ENCODE peak calls at places on chromosomes 4 and X, in four cellular contexts. V, U, P and X are unnamed samples.

GRCh38 chr4:143381171-143382118 is 44.8 kb downstream of the GAB1 start:
- DNase-seq in V (no peak), U (peak), P (peak), X (peak)

GRCh38 chrX:150546711-150547153 is 21.7 kb upstream of the MTM1 start:
- DNase-seq in V (no peak), U (no peak), P (no peak), X (no peak)

GRCh38 chr4:150010525-150011126 is 67.6 kb upstream of the DCLK2 start:
- DNase-seq in U (peak), V (peak), P (peak), X (no peak)

GRCh38 chr4:3519468-3520264 is 12.6 kb downstream of the LRPAP1 start:
- DNase-seq in V (no peak), U (peak), P (no peak), X (no peak)

GRCh38 chr4:153089781-153090180 is 114.5 kb upstream of the TRIM2 start:
- DNase-seq in P (no peak), U (no peak), V (no peak), X (no peak)

GRCh38 chr4:113052379-113052951 is 3.0 kb downstream of the ANK2 start:
- DNase-seq in V (no peak), P (no peak), U (no peak), X (no peak)

GRCh38 chr4:38160487-38161207 is 200.4 kb downstream of the PTTG2 start:
- DNase-seq in V (peak), P (peak), U (no peak), X (peak)

GRCh38 chr4:130985371-130985770 is 1889.4 kb downstream of the C4orf33 start:
- DNase-seq in V (no peak), P (no peak), U (no peak), X (no peak)

GRCh38 chr4:159029481-159029880 is 73.4 kb upstream of the RAPGEF2 start:
- DNase-seq in V (no peak), P (no peak), U (no peak), X (no peak)

GRCh38 chr4:60313616-60314015 is 886.5 kb upstream of the ADGRL3 start:
- DNase-seq in U (no peak), P (no peak), V (no peak), X (no peak)

GRCh38 chrX:9958183-9958582 is 9.0 kb upstream of the CLDN34 start:
- DNase-seq in P (no peak), U (no peak), V (no peak), X (no peak)

GRCh38 chr4:139532951-139533350 is 23.1 kb downstream of the SETD7 start:
- DNase-seq in U (no peak), P (no peak), V (no peak), X (no peak)

GRCh38 chr4:121773873-121774272 is 8.9 kb upstream of the SMIM43 start:
- DNase-seq in U (no peak), V (no peak), P (no peak), X (no peak)

DNA sequence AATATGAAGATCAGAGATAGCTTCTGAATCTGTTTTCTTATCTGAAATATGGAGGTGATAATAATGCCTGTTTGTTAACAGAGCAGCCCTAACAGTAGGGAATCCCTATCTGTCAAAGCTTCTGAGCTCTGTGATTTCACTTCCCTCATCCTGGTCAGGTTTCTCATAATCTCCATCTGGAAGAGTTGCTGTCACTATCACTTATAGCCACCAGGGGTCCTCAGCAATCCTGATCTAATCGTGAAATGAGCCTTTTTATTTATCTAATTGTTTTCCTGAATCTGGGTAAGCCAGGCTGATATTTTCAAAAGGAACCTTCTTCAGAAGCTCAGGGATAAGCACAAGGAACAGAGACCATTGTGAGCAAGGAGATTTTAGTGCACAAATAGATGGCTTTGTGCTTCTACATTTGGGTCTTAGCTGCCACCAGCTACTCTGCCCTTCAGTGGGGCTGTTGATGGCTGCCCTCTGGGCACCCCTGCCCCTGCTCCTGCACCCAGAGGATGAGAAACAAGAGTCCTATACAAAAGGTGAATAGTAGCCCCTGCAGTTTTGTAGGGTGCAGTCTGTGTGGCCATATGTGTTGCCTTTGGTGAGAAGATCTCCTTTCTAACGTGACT is 196.4 kb upstream of the RADX start:
- DNase-seq in P (peak), V (peak), U (no peak), X (no peak)
- H3K27ac ChIP-seq in P (no peak), V (no peak), U (no peak), X (no peak)

DNA sequence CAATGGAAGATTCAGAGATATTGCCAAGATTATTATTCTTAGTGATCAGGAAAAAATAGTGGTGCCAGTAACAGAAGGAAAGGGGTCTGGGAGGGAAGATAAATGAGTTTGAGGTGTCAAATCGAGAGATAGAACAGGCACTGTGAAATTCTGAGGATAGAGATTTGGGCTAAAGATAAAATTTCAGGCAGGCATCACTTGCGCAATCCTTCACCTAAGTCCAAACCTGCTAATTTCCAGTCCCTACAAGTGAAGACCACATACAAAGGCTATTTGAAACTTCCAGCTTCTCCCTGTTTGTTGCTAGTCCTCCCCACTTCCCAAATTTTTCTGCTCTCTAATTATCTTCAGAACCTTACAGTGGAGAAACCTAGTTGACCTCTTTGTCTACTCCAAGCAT is 494.6 kb downstream of the MAGEE1 start:
- DNase-seq in U (no peak), V (no peak), P (no peak), X (no peak)
- H3K27ac ChIP-seq in U (no peak), V (no peak), P (no peak), X (no peak)

GRCh38 chr4:156774422-156774821 is 197.2 kb downstream of the PDGFC start:
- DNase-seq in P (peak), U (no peak), V (peak), X (no peak)
- H3K27ac ChIP-seq in P (peak), U (no peak), V (peak), X (no peak)

DNA sequence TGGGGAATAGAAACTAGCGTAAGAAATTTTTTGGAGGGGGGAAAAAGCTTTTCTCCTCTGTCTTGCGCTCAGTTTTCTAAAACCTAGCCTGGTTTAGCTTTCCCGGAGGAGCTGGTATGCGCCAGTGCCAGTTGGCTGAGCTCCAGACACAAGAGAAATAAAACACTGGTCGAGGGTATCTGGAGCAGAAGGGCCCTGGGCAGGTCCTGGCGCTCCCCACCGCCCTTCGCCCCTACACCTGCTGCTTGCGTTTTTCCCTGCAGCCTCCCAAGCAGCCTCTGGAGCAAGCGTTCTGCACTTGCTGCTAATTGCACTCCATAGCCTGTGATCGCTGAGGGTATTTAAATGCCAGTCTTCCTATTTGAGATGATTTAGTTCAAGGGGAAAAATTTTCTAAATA is 816 bp downstream of the EREG start:
- DNase-seq in V (no peak), U (peak), P (no peak), X (no peak)
- H3K27ac ChIP-seq in V (peak), U (no peak), P (no peak), X (no peak)

DNA sequence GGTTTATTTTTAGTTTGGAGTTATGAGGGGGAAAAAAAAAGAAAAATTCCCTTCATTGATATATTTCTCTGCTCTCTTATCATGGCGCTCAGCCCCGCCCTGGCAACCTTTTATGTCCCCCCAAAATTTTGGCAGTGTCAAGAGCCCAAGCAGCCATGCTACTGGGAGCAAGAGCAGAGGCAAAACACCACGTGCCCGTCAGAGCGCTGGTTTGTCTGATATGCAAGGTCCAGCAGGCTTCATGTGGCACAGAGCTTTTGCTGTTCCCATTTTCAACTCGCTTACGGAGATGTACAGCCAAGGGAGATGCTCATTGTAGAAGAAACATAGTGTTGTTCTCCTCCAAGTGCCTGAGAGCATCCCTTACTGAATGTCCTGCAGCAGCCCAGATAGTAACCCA is 27.3 kb downstream of the SLITRK2 start:
- DNase-seq in V (no peak), P (no peak), U (no peak), X (no peak)
- H3K27ac ChIP-seq in V (no peak), P (no peak), U (no peak), X (no peak)

GRCh38 chrX:129786210-129786651 is 6.5 kb downstream of the SASH3 start:
- DNase-seq in P (no peak), U (no peak), V (no peak), X (no peak)
- H3K27ac ChIP-seq in P (no peak), U (no peak), V (no peak), X (no peak)